ENCODE peak calls at places on chromosomes 11 and 22, in nine cellular contexts. I is brain microvascular endothelial cell, A is pancreas, D is WERI-Rb-1, K is left ventricle myocardium inferior, U is uterus, R is cardiac muscle cell, P is lower lobe of right lung, N is AG04450. C is an unnamed sample.

GRCh38 chr11:10474551-10474950 is 19.5 kb downstream of the AMPD3 start:
- DNase-seq in I (no peak), A (no peak), D (no peak), K (no peak), U (no peak), R (no peak), P (no peak), N (no peak), C (no peak)

GRCh38 chr11:122977455-122978302 is 4.0 kb downstream of the BSX start:
- DNase-seq in I (no peak), A (peak), D (no peak), K (no peak), U (no peak), R (peak), P (no peak), N (no peak), C (no peak)

GRCh38 chr11:98955551-98955950 is 65.2 kb upstream of the CNTN5 start:
- DNase-seq in I (no peak), A (no peak), D (no peak), K (no peak), U (no peak), R (no peak), P (no peak), N (no peak), C (no peak)

GRCh38 chr22:50577987-50578775 is at the start of gene CPT1B:
- DNase-seq in I (no peak), A (peak), D (no peak), K (peak), U (no peak), R (peak), P (peak), N (no peak), C (no peak)

GRCh38 chr11:94402355-94402754 is 1.1 kb upstream of the GPR83 start:
- DNase-seq in I (no peak), A (no peak), D (no peak), K (no peak), U (no peak), R (no peak), P (no peak), N (no peak), C (no peak)

GRCh38 chr11:122375687-122376399 is 259.8 kb upstream of the BLID start:
- DNase-seq in I (peak), A (no peak), D (no peak), K (no peak), U (no peak), R (no peak), P (no peak), N (no peak), C (peak)

GRCh38 chr11:74723511-74723910 is 7.7 kb downstream of the CHRDL2 start:
- DNase-seq in I (no peak), A (no peak), D (no peak), K (no peak), U (no peak), R (no peak), P (no peak), N (no peak), C (no peak)

GRCh38 chr11:10302744-10303557 is 1.9 kb upstream of the ADM start:
- DNase-seq in I (peak), A (peak), D (peak), K (peak), U (peak), R (peak), P (peak), N (no peak), C (peak)

GRCh38 chr11:1171985-1172728 is 14.4 kb downstream of the MUC5AC start:
- DNase-seq in I (no peak), A (no peak), D (no peak), K (no peak), U (no peak), R (no peak), P (no peak), N (no peak), C (no peak)

GRCh38 chr22:40001800-40002577 is 7.2 kb downstream of the FAM83F start:
- DNase-seq in I (no peak), A (no peak), D (no peak), K (no peak), U (no peak), R (no peak), P (no peak), N (no peak), C (peak)

GRCh38 chr11:84091212-84091986 is 805.2 kb upstream of the CCDC90B start:
- DNase-seq in I (no peak), A (no peak), D (no peak), K (no peak), U (no peak), R (no peak), P (no peak), N (no peak), C (no peak)

GRCh38 chr11:108766596-108767173 is 101.8 kb downstream of the DDX10 start:
- DNase-seq in I (no peak), A (no peak), D (no peak), K (no peak), U (no peak), R (no peak), P (no peak), N (no peak), C (no peak)

GRCh38 chr11:45110562-45110961 is 35.9 kb upstream of the PRDM11 start:
- DNase-seq in I (peak), A (no peak), D (peak), K (no peak), U (peak), R (peak), P (no peak), N (peak), C (peak)

GRCh38 chr22:46045459-46046298 is 68.7 kb upstream of the WNT7B start:
- DNase-seq in I (no peak), A (peak), D (no peak), K (peak), U (peak), R (no peak), P (peak), N (no peak), C (no peak)

GRCh38 chr22:22123118-22123959 is 121.2 kb upstream of the VPREB1 start:
- DNase-seq in I (no peak), A (no peak), D (no peak), K (no peak), U (no peak), R (no peak), P (no peak), N (no peak), C (no peak)

GRCh38 chr11:28863422-28863821 is 755.2 kb downstream of the METTL15 start:
- DNase-seq in I (no peak), A (no peak), D (no peak), K (no peak), U (no peak), R (no peak), P (no peak), N (no peak), C (no peak)

GRCh38 chr11:93085097-93085496 is 112.7 kb downstream of the SLC36A4 start:
- DNase-seq in I (peak), A (no peak), D (no peak), K (no peak), U (no peak), R (no peak), P (no peak), N (no peak), C (no peak)

GRCh38 chr22:41513391-41513790 is 30.9 kb downstream of the POLR3H start:
- DNase-seq in I (no peak), A (no peak), D (no peak), K (no peak), U (no peak), R (no peak), P (no peak), N (no peak), C (no peak)

GRCh38 chr11:1219836-1220810 is 2.7 kb upstream of the MUC5B start:
- DNase-seq in I (no peak), A (peak), D (no peak), K (no peak), U (no peak), R (peak), P (peak), N (no peak), C (no peak)

GRCh38 chr22:38353701-38354100 is 36.5 kb upstream of the CSNK1E start:
- DNase-seq in I (no peak), A (peak), D (no peak), K (no peak), U (no peak), R (peak), P (no peak), N (no peak), C (no peak)

GRCh38 chr11:65353900-65354264 is 669 bp upstream of the TIGD3 start:
- DNase-seq in I (no peak), A (no peak), D (peak), K (no peak), U (no peak), R (no peak), P (no peak), N (no peak), C (no peak)

GRCh38 chr22:35229865-35230264 is 27.4 kb upstream of the HMGXB4 start:
- DNase-seq in I (no peak), A (no peak), D (peak), K (no peak), U (no peak), R (no peak), P (no peak), N (no peak), C (no peak)

GRCh38 chr22:29003975-29004646 is 57.5 kb downstream of the C22orf31 start:
- DNase-seq in I (no peak), A (no peak), D (peak), K (no peak), U (no peak), R (peak), P (peak), N (no peak), C (no peak)

GRCh38 chr11:7651140-7651551 is 22.2 kb downstream of the CYB5R2 start:
- DNase-seq in I (peak), A (no peak), D (no peak), K (no peak), U (no peak), R (no peak), P (no peak), N (no peak), C (no peak)

GRCh38 chr11:58567889-58568512 is 7.7 kb downstream of the LPXN start:
- DNase-seq in I (peak), A (no peak), D (peak), K (peak), U (peak), R (peak), P (peak), N (no peak), C (peak)

GRCh38 chr11:11155962-11156815 is 196.9 kb downstream of the CSNK2A3 start:
- DNase-seq in I (no peak), A (no peak), D (peak), K (no peak), U (no peak), R (peak), P (no peak), N (no peak), C (no peak)

GRCh38 chr11:69444381-69445130 is 36.9 kb upstream of the LINC01488 start:
- DNase-seq in I (peak), A (peak), D (no peak), K (peak), U (peak), R (peak), P (peak), N (peak), C (peak)

GRCh38 chr11:2109541-2110019 is 29.6 kb downstream of the IGF2 start:
- DNase-seq in I (no peak), A (peak), D (no peak), K (no peak), U (no peak), R (peak), P (peak), N (no peak), C (no peak)

GRCh38 chr11:78790784-78791183 is 216.1 kb upstream of the NARS2 start:
- DNase-seq in I (no peak), A (no peak), D (no peak), K (no peak), U (no peak), R (no peak), P (no peak), N (no peak), C (no peak)

GRCh38 chr11:22466809-22467208 is 128.6 kb downstream of the SLC17A6 start:
- DNase-seq in I (peak), A (no peak), D (no peak), K (no peak), U (no peak), R (no peak), P (no peak), N (peak), C (peak)

DNA sequence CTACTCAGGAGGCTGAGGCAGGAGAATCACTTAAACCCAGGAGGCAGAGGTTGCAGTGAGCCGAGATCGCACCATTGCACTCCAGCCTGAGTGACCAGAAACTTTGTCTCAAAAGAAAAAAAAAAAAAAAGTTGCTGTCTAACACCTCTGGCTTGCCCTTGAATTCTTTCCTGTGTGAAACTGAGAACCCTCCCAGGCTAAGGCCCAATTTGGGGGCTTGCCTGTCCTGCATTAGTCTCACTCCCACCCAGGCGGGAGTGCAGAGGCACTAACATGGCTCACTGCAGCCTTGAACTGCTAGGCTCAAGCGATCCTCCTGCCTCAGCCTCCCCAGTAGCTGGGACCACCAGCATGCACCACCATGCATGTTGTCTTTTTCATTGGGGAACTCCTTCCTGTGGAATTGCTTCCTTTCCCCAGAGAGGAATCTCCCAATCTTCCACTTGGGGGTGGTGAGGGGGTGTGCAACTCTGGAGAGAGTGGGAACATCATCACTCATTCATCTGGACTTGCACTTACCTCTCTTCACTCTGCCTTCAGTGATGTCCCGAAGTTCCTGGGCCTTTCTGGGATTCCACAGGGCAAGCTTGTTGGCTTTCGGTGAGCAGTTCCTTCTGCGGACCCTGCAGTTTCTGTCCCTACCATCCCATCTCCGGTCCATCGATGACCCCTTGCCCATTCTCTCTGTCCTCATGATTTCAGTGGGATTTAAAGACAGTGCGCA is 62.1 kb upstream of the CREB3L1 start:
- DNase-seq in I (no peak), A (no peak), D (no peak), K (no peak), U (no peak), R (no peak), P (no peak), N (no peak), C (no peak)
- H3K27ac ChIP-seq in I (no peak), A (no peak), D (no peak), K (no peak), U (no peak), R (no peak), P (no peak), N (no peak), C (no peak)

DNA sequence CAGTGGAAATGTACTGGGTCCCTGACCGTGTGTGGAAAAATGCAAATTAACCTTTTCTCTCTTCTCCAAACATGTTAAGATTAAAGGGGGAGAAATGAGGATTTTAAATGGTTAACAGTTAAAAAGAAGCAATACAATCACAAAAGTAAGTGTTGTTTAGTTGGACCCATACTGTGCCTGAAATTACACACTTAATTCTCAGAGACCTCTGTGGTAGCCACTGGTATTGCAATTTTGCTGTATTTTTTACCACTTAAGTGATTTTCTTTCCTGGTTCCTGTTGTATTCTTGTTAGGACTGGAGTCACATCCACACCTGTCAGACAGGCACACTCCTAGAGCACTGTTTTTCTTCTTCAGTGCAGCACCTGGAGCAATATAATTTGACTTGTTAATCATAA is 179.6 kb upstream of the PDGFD start:
- DNase-seq in I (no peak), A (no peak), D (no peak), K (no peak), U (no peak), R (peak), P (no peak), N (no peak), C (peak)
- TF ChIP-seq CTCF in I (peak), A (peak), D (peak), K (peak), U (no peak), R (peak), P (peak), N (peak), C (no peak)

GRCh38 chr11:72823105-72823804 is 9.0 kb downstream of the ATG16L2 start:
- DNase-seq in I (no peak), A (peak), D (no peak), K (no peak), U (peak), R (no peak), P (no peak), N (no peak), C (no peak)
- H3K27ac ChIP-seq in I (no peak), A (no peak), D (no peak), K (peak), U (peak), R (no peak), P (peak), N (no peak), C (peak)

GRCh38 chr11:26765323-26765722 is 43.5 kb upstream of the SLC5A12 start:
- DNase-seq in I (no peak), A (no peak), D (no peak), K (no peak), U (no peak), R (no peak), P (no peak), N (no peak), C (no peak)

GRCh38 chr11:26764315-26764714 is 42.5 kb upstream of the SLC5A12 start:
- DNase-seq in I (no peak), A (no peak), D (no peak), K (no peak), U (no peak), R (no peak), P (no peak), N (no peak), C (no peak)

GRCh38 chr11:26762089-26762488 is 40.2 kb upstream of the SLC5A12 start:
- DNase-seq in I (no peak), A (no peak), D (no peak), K (no peak), U (no peak), R (no peak), P (no peak), N (no peak), C (no peak)

GRCh38 chr11:26764825-26765224 is 43.0 kb upstream of the SLC5A12 start:
- DNase-seq in I (no peak), A (no peak), D (no peak), K (no peak), U (no peak), R (no peak), P (no peak), N (no peak), C (no peak)

DNA sequence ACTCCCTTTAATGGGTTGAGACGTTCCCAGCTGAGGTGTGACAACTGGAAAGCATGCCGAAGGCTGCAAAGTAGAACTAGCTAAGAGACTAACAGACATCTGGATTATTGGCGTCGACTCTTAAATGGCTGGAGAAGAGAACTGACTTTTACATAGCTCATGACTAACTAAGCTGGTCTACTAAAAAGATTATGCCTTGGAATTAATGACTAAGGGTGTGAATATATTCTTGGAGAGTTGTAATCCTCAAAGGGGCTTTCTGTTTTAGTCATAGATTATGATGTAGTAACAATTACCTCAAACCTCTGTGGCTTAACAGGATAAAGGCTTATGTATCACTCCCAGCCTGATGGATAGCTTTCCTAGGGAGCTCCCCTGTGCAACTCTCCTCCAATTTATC is 39.5 kb upstream of the SLC5A12 start:
- DNase-seq in I (no peak), A (no peak), D (no peak), K (no peak), U (no peak), R (no peak), P (no peak), N (no peak), C (no peak)
- TF ChIP-seq CTCF in I (no peak), A (no peak), D (no peak), K (no peak), U (no peak), R (no peak), P (no peak), N (no peak), C (no peak)

DNA sequence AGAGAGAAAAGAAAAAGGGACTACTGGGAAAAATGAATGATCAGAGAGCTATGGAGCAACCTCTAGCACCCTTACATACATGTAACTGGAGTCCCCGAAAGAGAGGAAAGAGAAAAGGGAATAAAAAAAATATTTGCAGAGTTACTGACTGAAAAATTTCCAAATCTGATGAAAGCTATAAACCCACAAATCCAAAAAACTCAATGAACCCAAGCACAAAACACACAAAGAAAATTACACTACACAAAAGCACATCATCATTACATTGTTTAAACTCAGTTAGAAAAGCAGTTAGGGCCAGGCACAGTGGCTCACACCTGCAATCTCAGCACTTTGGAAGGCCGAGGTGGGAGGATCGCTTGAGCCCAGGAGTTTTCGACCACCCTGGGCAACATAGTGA is 6.7 kb downstream of the VPS37C start:
- DNase-seq in I (no peak), A (no peak), D (no peak), K (no peak), U (no peak), R (no peak), P (no peak), N (no peak), C (no peak)
- H3K27ac ChIP-seq in I (no peak), A (no peak), D (peak), K (no peak), U (peak), R (no peak), P (no peak), N (no peak), C (no peak)

GRCh38 chr11:18012314-18012905 is 437 bp downstream of the SERGEF start:
- DNase-seq in I (no peak), A (no peak), D (peak), K (peak), U (peak), R (peak), P (peak), N (no peak), C (peak)

GRCh38 chr11:18012906-18013781 is at the start of gene SERGEF:
- DNase-seq in I (peak), A (peak), D (peak), K (peak), U (peak), R (peak), P (peak), N (peak), C (peak)

GRCh38 chr11:18014876-18015275 is 2.0 kb upstream of the SERGEF start:
- DNase-seq in I (no peak), A (no peak), D (no peak), K (no peak), U (no peak), R (no peak), P (no peak), N (no peak), C (no peak)

GRCh38 chr11:18011633-18012313 is 1.1 kb downstream of the SERGEF start:
- DNase-seq in I (no peak), A (no peak), D (no peak), K (no peak), U (no peak), R (no peak), P (no peak), N (no peak), C (no peak)

DNA sequence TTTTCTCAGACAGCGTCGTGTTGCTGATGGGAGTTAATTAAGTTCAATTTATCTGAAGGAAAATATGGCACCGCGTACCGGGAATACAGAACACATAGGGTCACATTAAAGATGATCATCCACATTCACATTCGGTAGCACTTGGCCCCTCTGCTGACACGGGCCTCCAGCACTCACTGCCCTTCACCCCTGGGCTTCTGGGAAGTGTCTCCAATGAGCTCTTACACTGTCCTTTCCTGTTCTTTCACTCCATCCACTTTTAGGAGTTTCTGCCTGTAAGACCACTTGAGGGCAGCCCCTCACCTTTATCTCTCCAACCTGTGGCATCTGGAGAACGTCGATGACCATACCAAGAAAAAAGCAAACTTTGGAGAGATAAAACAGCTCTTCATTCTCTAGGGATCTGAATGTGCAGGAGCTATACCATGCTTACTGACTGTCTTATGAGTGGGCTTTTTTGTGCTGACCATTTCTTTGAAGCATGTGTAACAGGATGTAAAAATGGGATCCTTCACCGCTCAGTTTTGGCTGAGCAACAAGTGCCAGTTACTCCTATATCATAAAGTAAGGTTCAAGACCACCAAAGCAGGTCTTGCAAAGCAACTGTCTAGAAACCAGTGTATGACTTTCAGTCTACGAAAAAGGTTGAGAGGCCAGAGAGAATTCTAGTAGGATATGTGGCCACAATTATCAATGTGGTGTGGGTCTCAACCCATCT is 1.1 kb upstream of the SERGEF start:
- DNase-seq in I (no peak), A (no peak), D (peak), K (no peak), U (no peak), R (peak), P (no peak), N (no peak), C (no peak)
- TF ChIP-seq CTCF in I (no peak), A (no peak), D (peak), K (no peak), U (no peak), R (no peak), P (no peak), N (no peak), C (no peak)

C was measured in RWPE1.